ENCODE peak calls at places on chromosomes 12 and 14, in four cellular contexts. One of them, this sample, is unnamed. For H3K9me3 and H3K36me3, the result is how much of the 10 kb centered on the place peaks cover.

GRCh38 chr12:109385339-109386078 is 37.8 kb downstream of the MYO1H start:
- DNase-seq in HCT116: peak
- DNase-seq in right lobe of liver: no peak
- DNase-seq in H1: no peak
- DNase-seq in this sample: no peak

GRCh38 chr12:112869091-112869490 is 37.7 kb upstream of the OAS1 start:
- DNase-seq in H1: no peak
- DNase-seq in HCT116: no peak
- DNase-seq in right lobe of liver: no peak
- DNase-seq in this sample: no peak

GRCh38 chr12:95102916-95103671 is 29.7 kb upstream of the NR2C1 start:
- DNase-seq in H1: no peak
- DNase-seq in right lobe of liver: no peak
- DNase-seq in HCT116: peak
- DNase-seq in this sample: no peak

GRCh38 chr12:5665615-5666014 is 233.7 kb downstream of the NTF3 start:
- DNase-seq in right lobe of liver: no peak
- DNase-seq in H1: no peak
- DNase-seq in HCT116: no peak
- DNase-seq in this sample: no peak

GRCh38 chr12:16606936-16607335 is 974 bp upstream of the LMO3 start:
- DNase-seq in HCT116: no peak
- DNase-seq in H1: no peak
- DNase-seq in right lobe of liver: no peak
- DNase-seq in this sample: peak

GRCh38 chr14:33943081-33943480 is 7.8 kb downstream of the EGLN3 start:
- DNase-seq in HCT116: no peak
- DNase-seq in H1: no peak
- DNase-seq in right lobe of liver: peak
- DNase-seq in this sample: peak

GRCh38 chr12:11822071-11822818 is 172.8 kb downstream of the ETV6 start:
- DNase-seq in H1: no peak
- DNase-seq in HCT116: no peak
- DNase-seq in right lobe of liver: no peak
- DNase-seq in this sample: peak

GRCh38 chr14:99351166-99352007 is 79.4 kb upstream of the BCL11B start:
- DNase-seq in HCT116: no peak
- DNase-seq in right lobe of liver: no peak
- DNase-seq in H1: no peak
- DNase-seq in this sample: no peak

GRCh38 chr14:76772300-76773187 is 11.3 kb downstream of the VASH1 start:
- DNase-seq in H1: peak
- DNase-seq in HCT116: no peak
- DNase-seq in right lobe of liver: no peak
- DNase-seq in this sample: no peak

GRCh38 chr12:49707812-49708147 is 575 bp upstream of the FMNL3 start:
- DNase-seq in right lobe of liver: no peak
- DNase-seq in HCT116: no peak
- DNase-seq in H1: no peak
- DNase-seq in this sample: no peak

GRCh38 chr12:50072198-50072907 is 12.8 kb upstream of the SMARCD1 start:
- DNase-seq in right lobe of liver: no peak
- DNase-seq in H1: peak
- DNase-seq in HCT116: no peak
- DNase-seq in this sample: no peak

GRCh38 chr14:54564071-54564798 is 2.7 kb upstream of the SAMD4A start:
- DNase-seq in right lobe of liver: no peak
- DNase-seq in HCT116: no peak
- DNase-seq in H1: no peak
- DNase-seq in this sample: no peak

GRCh38 chr14:40340708-40341107 is 908.5 kb upstream of the FBXO33 start:
- DNase-seq in right lobe of liver: no peak
- DNase-seq in H1: no peak
- DNase-seq in HCT116: no peak
- DNase-seq in this sample: no peak

GRCh38 chr12:65597527-65597926 is 226.8 kb upstream of the HMGA2 start:
- DNase-seq in H1: no peak
- DNase-seq in HCT116: no peak
- DNase-seq in right lobe of liver: no peak
- DNase-seq in this sample: no peak

GRCh38 chr14:71554959-71555612 is 377.1 kb upstream of the RGS6 start:
- DNase-seq in H1: no peak
- DNase-seq in HCT116: no peak
- DNase-seq in right lobe of liver: no peak
- DNase-seq in this sample: no peak

DNA sequence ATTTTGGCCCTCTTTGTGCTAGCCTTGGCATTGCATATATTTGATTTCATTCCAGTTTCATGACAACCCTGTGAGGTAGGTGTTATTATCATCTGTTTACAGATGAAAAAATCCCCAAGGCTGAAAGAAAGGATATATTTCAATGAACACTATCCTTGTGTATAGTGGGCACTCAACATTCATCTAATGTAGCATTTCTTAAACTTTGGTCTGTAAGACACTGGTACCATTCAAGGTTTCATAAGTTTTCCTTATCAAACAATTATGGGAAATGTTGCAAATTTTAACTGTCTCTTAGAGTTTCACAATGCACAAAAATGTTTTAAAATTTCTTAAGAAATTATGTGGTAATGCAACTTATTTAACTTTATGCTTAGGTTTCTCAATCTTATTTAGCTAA is 44.3 kb downstream of the ATP23 start:
- DNase-seq in HCT116: no peak
- DNase-seq in H1: no peak
- DNase-seq in right lobe of liver: no peak
- DNase-seq in this sample: no peak
- TF ChIP-seq POLR2A in HCT116: no peak
- TF ChIP-seq POLR2A in H1: no peak
- TF ChIP-seq POLR2A in right lobe of liver: no peak
- TF ChIP-seq POLR2A in this sample: no peak

DNA sequence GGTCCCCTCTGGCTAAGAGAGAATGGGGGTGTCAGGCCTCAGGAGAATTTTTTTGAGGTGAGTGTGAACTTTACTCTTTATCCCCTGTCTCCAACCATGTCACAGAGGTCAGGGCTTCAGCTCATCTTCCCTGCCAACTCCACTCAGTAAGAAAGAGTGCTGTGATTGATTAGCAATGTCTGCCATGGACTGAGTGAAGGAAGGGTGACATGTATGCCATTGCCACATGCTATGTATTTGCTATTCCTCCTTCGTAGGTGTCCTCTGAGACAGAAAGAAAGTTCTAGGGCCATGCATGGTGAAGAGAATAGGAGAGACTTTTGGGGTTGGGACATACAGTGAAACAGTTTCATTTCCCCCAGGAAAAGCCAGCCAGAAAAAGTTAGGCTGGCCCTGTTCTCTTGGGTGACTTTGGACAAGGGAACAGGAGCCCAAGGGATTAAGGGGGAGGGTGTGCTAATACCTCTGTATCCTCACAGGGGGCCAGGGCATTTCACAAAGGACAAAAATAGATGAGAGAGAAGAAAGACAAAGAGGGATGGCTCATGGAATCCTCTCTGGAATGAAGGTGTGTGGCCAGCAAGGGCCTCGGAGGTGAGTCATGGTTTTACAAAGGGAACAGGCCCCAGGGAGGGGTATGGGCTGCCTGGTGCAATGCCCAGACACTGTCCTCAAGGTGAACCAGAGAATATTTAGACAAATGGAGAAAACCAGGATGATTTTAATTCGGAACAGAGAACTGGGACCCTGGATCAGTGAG is 13.9 kb upstream of the MYL2 start:
- DNase-seq in H1: peak
- DNase-seq in right lobe of liver: no peak
- DNase-seq in HCT116: peak
- DNase-seq in this sample: no peak
- H3K9me3 ChIP-seq in H1: under half
- H3K9me3 ChIP-seq in right lobe of liver: under half
- H3K9me3 ChIP-seq in HCT116: under half
- H3K9me3 ChIP-seq in this sample: under half

GRCh38 chr14:64496764-64497163 is 6.9 kb downstream of the ZBTB25 start:
- DNase-seq in H1: no peak
- DNase-seq in right lobe of liver: no peak
- DNase-seq in HCT116: no peak
- DNase-seq in this sample: no peak
- H3K36me3 ChIP-seq in H1: under half
- H3K36me3 ChIP-seq in right lobe of liver: under half
- H3K36me3 ChIP-seq in HCT116: under half
- H3K36me3 ChIP-seq in this sample: under half

DNA sequence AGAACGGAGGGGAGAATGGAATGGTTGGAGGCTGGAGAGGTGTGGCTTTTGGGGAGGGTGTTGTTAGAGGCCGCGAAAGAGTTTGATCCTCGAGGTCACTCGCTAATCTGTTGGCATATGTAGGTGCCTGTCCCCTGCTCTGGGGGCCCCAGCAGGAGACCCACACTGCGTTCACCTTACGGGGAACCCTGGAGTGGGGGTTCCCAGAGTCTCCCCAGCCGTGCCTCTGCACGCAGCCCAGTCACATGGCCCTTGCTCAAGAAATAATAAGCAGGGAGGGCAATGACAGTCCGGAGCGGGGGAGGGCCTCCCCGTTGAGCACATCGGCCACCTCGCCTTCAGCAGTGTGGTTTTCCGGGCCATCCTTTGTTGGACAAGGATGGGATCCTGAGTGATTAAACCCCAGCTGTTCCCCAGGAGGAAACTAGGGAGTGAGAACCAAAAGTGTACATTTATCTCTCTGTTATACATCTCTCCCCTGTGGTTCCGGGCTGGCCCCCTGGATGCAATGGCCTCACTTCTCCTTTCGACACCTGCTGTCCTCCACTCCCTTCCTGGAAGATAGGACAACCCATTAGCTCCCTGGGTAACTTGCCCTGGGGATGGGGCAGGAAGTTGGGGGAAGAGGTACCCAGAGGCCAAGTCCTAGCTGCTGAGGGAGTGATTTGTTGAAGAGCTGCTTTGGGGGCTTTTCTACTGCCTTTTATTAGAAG is 1.3 kb downstream of the PLEKHG3 start:
- DNase-seq in right lobe of liver: no peak
- DNase-seq in H1: no peak
- DNase-seq in HCT116: no peak
- DNase-seq in this sample: peak
- TF ChIP-seq POLR2A in right lobe of liver: no peak
- TF ChIP-seq POLR2A in H1: no peak
- TF ChIP-seq POLR2A in HCT116: no peak
- TF ChIP-seq POLR2A in this sample: peak

GRCh38 chr12:99433155-99433554 is 214.4 kb upstream of the GARIN6 start:
- DNase-seq in HCT116: no peak
- DNase-seq in right lobe of liver: no peak
- DNase-seq in H1: no peak
- DNase-seq in this sample: no peak

GRCh38 chr12:99439399-99439798 is 208.2 kb upstream of the GARIN6 start:
- DNase-seq in H1: no peak
- DNase-seq in HCT116: no peak
- DNase-seq in right lobe of liver: no peak
- DNase-seq in this sample: no peak

GRCh38 chr12:99436584-99436983 is 211.0 kb upstream of the GARIN6 start:
- DNase-seq in right lobe of liver: no peak
- DNase-seq in H1: no peak
- DNase-seq in HCT116: no peak
- DNase-seq in this sample: no peak

GRCh38 chr12:99435095-99435791 is 212.3 kb upstream of the GARIN6 start:
- DNase-seq in H1: no peak
- DNase-seq in HCT116: no peak
- DNase-seq in right lobe of liver: no peak
- DNase-seq in this sample: no peak
- H3K9me3 ChIP-seq in H1: under half
- H3K9me3 ChIP-seq in HCT116: under half
- H3K9me3 ChIP-seq in right lobe of liver: under half
- H3K9me3 ChIP-seq in this sample: under half

DNA sequence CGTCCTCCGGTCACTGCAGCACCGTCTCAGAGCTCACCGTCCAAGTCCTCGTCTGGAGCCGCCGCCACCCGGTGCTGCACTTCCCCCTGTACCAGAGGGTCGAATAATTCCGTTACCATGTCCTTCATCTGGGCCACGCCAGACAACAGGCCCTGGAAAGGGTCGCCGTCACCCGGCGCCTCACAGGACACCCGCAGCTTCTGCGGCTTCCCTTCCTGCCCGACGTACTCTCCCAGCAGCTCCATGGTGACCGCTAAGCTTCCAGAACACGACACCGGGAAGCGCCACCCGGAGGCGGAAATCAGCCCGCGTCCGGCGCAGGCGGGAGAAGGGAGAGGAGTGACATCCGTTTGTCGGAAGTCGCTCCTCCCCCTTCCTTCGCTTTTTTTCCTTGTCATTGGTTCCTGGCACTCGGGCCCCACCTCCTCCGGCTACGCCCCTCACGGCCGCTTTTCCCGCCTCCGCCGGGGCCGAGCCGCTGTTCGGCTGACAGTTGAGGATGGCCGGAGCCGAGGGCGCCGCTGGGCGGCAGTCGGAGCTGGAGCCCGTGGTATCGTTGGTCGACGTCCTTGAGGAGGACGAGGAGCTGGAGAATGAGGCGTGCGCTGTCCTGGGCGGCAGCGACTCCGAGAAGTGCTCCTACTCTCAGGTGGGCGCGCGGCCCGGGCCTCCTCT is at the start of the genes GON7 and UBR7:
- DNase-seq in H1: peak
- DNase-seq in right lobe of liver: peak
- DNase-seq in HCT116: peak
- DNase-seq in this sample: peak
- H3K36me3 ChIP-seq in H1: under half
- H3K36me3 ChIP-seq in right lobe of liver: under half
- H3K36me3 ChIP-seq in HCT116: under half
- H3K36me3 ChIP-seq in this sample: under half

DNA sequence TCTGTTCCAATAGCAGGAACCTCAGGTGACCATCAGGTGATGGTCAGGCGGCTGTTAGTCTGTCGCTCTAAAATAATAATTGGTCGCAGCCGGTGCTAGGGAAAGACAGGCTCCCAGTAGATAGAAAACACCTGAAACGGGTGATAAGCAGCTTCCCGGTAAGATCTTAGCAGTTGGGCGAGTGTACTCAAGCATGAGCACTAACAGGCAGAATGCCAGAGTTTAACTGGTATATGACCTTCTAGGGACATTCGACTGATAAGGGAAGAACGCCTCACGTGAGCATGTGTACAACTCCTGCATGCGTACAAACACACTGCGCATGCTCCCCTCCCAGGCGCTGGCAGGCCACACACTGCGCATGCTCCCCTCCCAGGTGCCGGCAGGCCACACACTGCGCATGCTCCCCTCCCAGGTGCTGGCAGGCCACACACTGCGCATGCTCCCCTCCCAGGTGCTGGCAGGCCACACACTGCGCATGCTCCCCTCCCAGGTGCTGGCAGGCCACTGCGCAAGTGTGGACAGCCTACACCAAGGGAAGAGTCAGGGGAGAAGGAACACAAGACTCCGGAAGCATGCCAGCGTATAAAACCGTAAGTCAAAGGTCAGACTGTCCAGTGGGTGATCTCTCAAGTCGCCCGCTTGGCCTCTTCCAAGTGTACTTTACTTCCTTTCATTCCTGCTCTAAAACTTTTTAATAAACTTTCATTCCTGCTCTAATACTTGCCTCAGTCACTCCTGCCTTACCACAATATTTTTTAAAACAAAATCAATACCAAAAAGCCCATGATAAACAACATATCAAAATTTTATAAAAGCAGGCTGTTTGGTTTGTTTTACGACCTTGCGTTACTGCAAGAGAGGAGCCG is 24.5 kb downstream of the GPRC5D start:
- DNase-seq in H1: peak
- DNase-seq in right lobe of liver: peak
- DNase-seq in HCT116: peak
- DNase-seq in this sample: peak
- TF ChIP-seq POLR2A in H1: no peak
- TF ChIP-seq POLR2A in right lobe of liver: peak
- TF ChIP-seq POLR2A in HCT116: peak
- TF ChIP-seq POLR2A in this sample: no peak

GRCh38 chr12:34406996-34407300 is 384.7 kb downstream of the ALG10 start:
- DNase-seq in HCT116: no peak
- DNase-seq in H1: no peak
- DNase-seq in right lobe of liver: no peak
- DNase-seq in this sample: no peak
- H3K9me3 ChIP-seq in HCT116: under half
- H3K9me3 ChIP-seq in H1: half or more
- H3K9me3 ChIP-seq in right lobe of liver: under half
- H3K9me3 ChIP-seq in this sample: under half